ENCODE peak calls at places on chromosomes 11 and 22, in four cellular contexts. N is K562, B is HCT116, L is SK-N-SH. O is an unnamed sample.

GRCh38 chr11:47590026-47590861 is 3.8 kb downstream of the FAM180B start:
- DNase-seq in N (no peak), B (no peak), L (no peak), O (no peak)

GRCh38 chr11:702731-703461 is 3.1 kb upstream of the EPS8L2 start:
- DNase-seq in N (no peak), B (no peak), L (no peak), O (no peak)

GRCh38 chr22:49738006-49738405 is 89.7 kb downstream of the BRD1 start:
- DNase-seq in N (no peak), B (no peak), L (no peak), O (no peak)

GRCh38 chr11:92978226-92979111 is 9.0 kb downstream of the MTNR1B start:
- DNase-seq in N (peak), B (no peak), L (peak), O (no peak)

GRCh38 chr11:8906629-8907028 is 4.4 kb upstream of the AKIP1 start:
- DNase-seq in N (no peak), B (peak), L (no peak), O (no peak)

GRCh38 chr11:128471138-128471661 is 116.2 kb downstream of the ETS1 start:
- DNase-seq in N (no peak), B (no peak), L (no peak), O (no peak)

GRCh38 chr11:111438846-111439520 is 59.9 kb upstream of the POU2AF1 start:
- DNase-seq in N (no peak), B (no peak), L (no peak), O (no peak)

GRCh38 chr22:29231971-29232959 is 26.6 kb downstream of the EMID1 start:
- DNase-seq in N (no peak), B (no peak), L (peak), O (no peak)

GRCh38 chr11:70144262-70144661 is 58.8 kb upstream of the FADD start:
- DNase-seq in N (no peak), B (no peak), L (no peak), O (no peak)

GRCh38 chr11:60880635-60881282 is 13.4 kb downstream of the ZP1 start:
- DNase-seq in N (no peak), B (no peak), L (no peak), O (no peak)

GRCh38 chr22:40400173-40400572 is 29.8 kb downstream of the SGSM3 start:
- DNase-seq in N (no peak), B (no peak), L (no peak), O (peak)

GRCh38 chr11:67280341-67280790 is 8.7 kb upstream of the ANKRD13D start:
- DNase-seq in N (no peak), B (no peak), L (no peak), O (no peak)

GRCh38 chr11:942853-943252 is 17.2 kb downstream of the AP2A2 start:
- DNase-seq in N (no peak), B (no peak), L (no peak), O (no peak)

GRCh38 chr11:127962416-127962815 is 624.9 kb downstream of the ETS1 start:
- DNase-seq in N (no peak), B (no peak), L (no peak), O (no peak)

GRCh38 chr11:43735931-43736330 is 55.4 kb downstream of the HSD17B12 start:
- DNase-seq in N (no peak), B (no peak), L (no peak), O (no peak)

GRCh38 chr22:25492950-25493790 is 71.3 kb upstream of the GRK3 start:
- DNase-seq in N (no peak), B (no peak), L (peak), O (no peak)

GRCh38 chr11:44208976-44209603 is 100.8 kb downstream of the ALX4 start:
- DNase-seq in N (no peak), B (no peak), L (no peak), O (no peak)

GRCh38 chr11:126163074-126163700 is 48.3 kb downstream of the RPUSD4 start:
- DNase-seq in N (no peak), B (no peak), L (no peak), O (no peak)

GRCh38 chr11:10454902-10455631 is at the start of gene AMPD3:
- DNase-seq in N (peak), B (peak), L (peak), O (no peak)

GRCh38 chr11:60916669-60917206 is 2.8 kb downstream of the TMEM109 start:
- DNase-seq in N (no peak), B (no peak), L (no peak), O (no peak)

GRCh38 chr11:1559103-1559951 is 12.7 kb downstream of the DUSP8 start:
- DNase-seq in N (no peak), B (no peak), L (peak), O (peak)

DNA sequence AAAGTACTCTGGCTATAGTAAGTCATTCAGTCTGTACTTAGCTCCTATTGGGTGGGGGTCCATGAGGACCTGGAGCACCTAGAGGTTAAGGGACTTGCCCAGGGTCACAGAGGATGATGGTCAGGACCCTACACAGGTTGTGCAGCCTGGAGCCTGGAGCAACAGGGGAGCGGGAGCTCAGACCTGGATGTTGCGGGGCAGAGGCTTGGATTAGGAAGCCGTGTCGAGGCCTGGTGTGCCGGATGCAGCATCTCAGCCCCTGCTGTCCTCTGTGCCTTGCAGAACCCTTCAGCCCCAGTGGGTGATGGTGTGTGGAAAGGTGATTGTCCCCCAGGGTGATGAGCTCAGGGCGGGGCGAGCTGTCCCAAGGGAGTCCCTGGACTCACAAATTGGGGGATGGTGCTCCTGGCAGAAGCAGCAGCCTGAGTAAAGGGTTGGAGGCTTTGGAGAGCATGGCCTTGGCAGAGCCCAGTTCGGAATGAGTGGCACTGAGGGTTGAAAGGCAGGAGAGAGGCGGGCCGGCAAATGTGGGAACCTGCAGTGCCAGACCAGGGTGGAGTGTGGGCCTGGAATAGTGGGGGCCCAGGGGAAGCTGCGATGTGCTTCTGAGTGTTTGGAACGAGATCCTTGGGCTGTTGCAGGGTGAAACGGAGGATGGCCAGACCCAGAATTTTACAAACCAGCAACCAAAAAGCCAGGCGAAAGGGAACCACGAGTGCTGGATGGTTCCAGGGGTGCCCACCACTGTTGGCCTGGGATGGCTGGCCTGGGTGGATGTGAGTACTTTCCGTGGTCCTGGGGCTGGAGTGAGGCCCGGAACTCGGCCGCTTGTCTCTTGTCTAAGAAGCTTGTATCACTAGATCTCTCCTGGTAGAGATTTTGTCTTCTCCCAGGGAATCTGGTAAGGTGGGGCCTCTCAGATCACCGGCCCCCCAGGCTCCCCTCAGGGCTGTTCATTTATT is 2.9 kb downstream of the TPCN2 start:
- DNase-seq in N (no peak), B (no peak), L (no peak), O (no peak)
- TF ChIP-seq JUND in N (no peak), B (no peak), L (no peak), O (no peak)

GRCh38 chr22:32034275-32034674 is 8.8 kb upstream of the SLC5A1 start:
- DNase-seq in N (no peak), B (no peak), L (no peak), O (no peak)
- TF ChIP-seq JUND in N (no peak), B (no peak), L (no peak), O (no peak)

GRCh38 chr22:19061471-19062138 is 60.6 kb downstream of the DGCR2 start:
- DNase-seq in N (no peak), B (no peak), L (no peak), O (no peak)
- TF ChIP-seq JUND in N (no peak), B (no peak), L (no peak), O (no peak)

GRCh38 chr22:42192547-42192946 is 61.9 kb upstream of the CYP2D6 start:
- DNase-seq in N (no peak), B (no peak), L (no peak), O (no peak)

GRCh38 chr22:42190274-42190673 is 59.7 kb upstream of the CYP2D6 start:
- DNase-seq in N (no peak), B (no peak), L (no peak), O (no peak)

GRCh38 chr22:42188808-42189447 is 58.3 kb upstream of the CYP2D6 start:
- DNase-seq in N (no peak), B (peak), L (no peak), O (no peak)

GRCh38 chr22:42187646-42188045 is 57.0 kb upstream of the CYP2D6 start:
- DNase-seq in N (no peak), B (no peak), L (no peak), O (no peak)

DNA sequence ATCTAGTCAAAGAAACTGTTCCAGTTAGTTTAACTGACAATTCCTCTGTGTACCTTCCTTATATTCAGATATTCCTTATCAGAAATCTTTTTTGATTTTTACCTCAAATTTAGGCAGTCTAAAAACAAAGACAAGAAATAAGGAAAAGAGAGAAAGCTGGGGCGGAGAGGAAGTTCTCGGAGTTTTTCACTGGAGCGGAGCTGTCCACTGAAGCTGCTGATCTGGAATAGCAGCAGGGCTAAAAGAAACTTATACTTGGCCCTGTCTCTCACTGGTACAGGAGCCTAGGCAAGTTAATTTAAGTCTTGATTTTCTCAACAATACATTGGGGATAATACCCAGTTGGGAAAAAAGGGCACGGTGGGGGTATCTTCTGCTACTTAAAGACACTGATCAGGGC is 59.2 kb upstream of the CYP2D6 start:
- DNase-seq in N (no peak), B (no peak), L (no peak), O (no peak)
- TF ChIP-seq JUND in N (no peak), B (no peak), L (no peak), O (no peak)

GRCh38 chr11:32434116-32434386 is 1.3 kb downstream of the WT1 start:
- DNase-seq in N (no peak), B (no peak), L (no peak), O (no peak)
- TF ChIP-seq JUND in N (no peak), B (no peak), L (no peak), O (no peak)

DNA sequence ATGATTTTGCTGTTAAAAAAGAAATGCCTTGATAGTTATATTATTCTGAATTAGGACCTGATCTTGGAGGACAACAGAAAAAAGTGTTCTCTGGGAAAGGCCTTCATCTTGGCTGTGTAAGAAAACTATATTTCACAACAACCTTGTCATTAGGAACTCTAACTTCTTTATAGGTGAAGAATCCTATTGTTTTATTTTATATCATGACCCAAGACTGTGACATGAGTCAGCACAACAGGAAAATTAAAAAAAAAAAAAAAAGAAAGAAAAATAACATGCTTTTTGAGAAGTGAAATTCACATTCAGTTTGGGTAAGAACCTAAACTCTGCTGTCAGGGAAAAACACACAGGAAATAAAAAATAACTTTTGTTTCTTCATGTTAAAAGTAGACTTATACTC is 11.7 kb upstream of the FOLR2 start:
- DNase-seq in N (no peak), B (no peak), L (no peak), O (no peak)
- TF ChIP-seq JUND in N (no peak), B (no peak), L (no peak), O (no peak)

GRCh38 chr22:35524966-35525686 is 15.5 kb upstream of the RASD2 start:
- DNase-seq in N (no peak), B (no peak), L (peak), O (no peak)
- TF ChIP-seq JUND in N (no peak), B (no peak), L (no peak), O (no peak)

GRCh38 chr11:116136987-116137674 is 632.9 kb upstream of the CADM1 start:
- DNase-seq in N (no peak), B (no peak), L (no peak), O (no peak)

GRCh38 chr11:116134450-116134849 is 630.2 kb upstream of the CADM1 start:
- DNase-seq in N (no peak), B (no peak), L (no peak), O (no peak)

GRCh38 chr11:116135897-116136296 is 631.7 kb upstream of the CADM1 start:
- DNase-seq in N (no peak), B (no peak), L (no peak), O (no peak)

GRCh38 chr11:116138280-116138679 is 634.1 kb upstream of the CADM1 start:
- DNase-seq in N (no peak), B (no peak), L (no peak), O (no peak)

GRCh38 chr11:116137753-116138152 is 633.5 kb upstream of the CADM1 start:
- DNase-seq in N (no peak), B (no peak), L (no peak), O (no peak)
- TF ChIP-seq JUND in N (no peak), B (no peak), L (no peak), O (no peak)

GRCh38 chr11:58574851-58575250 is 805 bp downstream of the LPXN start:
- DNase-seq in N (no peak), B (no peak), L (no peak), O (no peak)

GRCh38 chr11:58575377-58576020 is at the start of gene LPXN:
- DNase-seq in N (no peak), B (no peak), L (no peak), O (no peak)

GRCh38 chr11:58576792-58577440 is 1.3 kb upstream of the LPXN start:
- DNase-seq in N (no peak), B (no peak), L (peak), O (no peak)

GRCh38 chr11:58577441-58578135 is 1.3 kb upstream of the ZFP91 start:
- DNase-seq in N (peak), B (no peak), L (no peak), O (no peak)

GRCh38 chr11:58573451-58574104 is 2.1 kb downstream of the LPXN start:
- DNase-seq in N (no peak), B (no peak), L (no peak), O (no peak)
- TF ChIP-seq JUND in N (no peak), B (peak), L (peak), O (no peak)

GRCh38 chr11:123510579-123510905 is 80.5 kb downstream of the GRAMD1B start:
- DNase-seq in N (no peak), B (no peak), L (no peak), O (no peak)
- TF ChIP-seq JUND in N (no peak), B (no peak), L (no peak), O (no peak)

O was measured in T47D.